ENCODE peak calls at places on chromosome 20, in five cellular contexts. One of them, this sample, is unnamed.

GRCh38 chr20:1809121-1809520 is 86.1 kb upstream of the SIRPA start:
- DNase-seq in dorsolateral prefrontal cortex: no peak
- DNase-seq in type B pancreatic cell: peak
- DNase-seq in cardiac fibroblast: peak
- DNase-seq in HepG2: peak
- DNase-seq in this sample: peak

GRCh38 chr20:25071722-25072121 is 10.2 kb downstream of the VSX1 start:
- DNase-seq in dorsolateral prefrontal cortex: no peak
- DNase-seq in type B pancreatic cell: peak
- DNase-seq in cardiac fibroblast: no peak
- DNase-seq in HepG2: peak
- DNase-seq in this sample: no peak

GRCh38 chr20:8153281-8153908 is 21.3 kb downstream of the PLCB1 start:
- DNase-seq in dorsolateral prefrontal cortex: no peak
- DNase-seq in type B pancreatic cell: no peak
- DNase-seq in cardiac fibroblast: peak
- DNase-seq in HepG2: no peak
- DNase-seq in this sample: no peak

GRCh38 chr20:17671051-17671450 is 11.0 kb downstream of the RRBP1 start:
- DNase-seq in dorsolateral prefrontal cortex: no peak
- DNase-seq in type B pancreatic cell: no peak
- DNase-seq in cardiac fibroblast: no peak
- DNase-seq in HepG2: no peak
- DNase-seq in this sample: no peak

GRCh38 chr20:37911838-37912273 is 8.9 kb downstream of the VSTM2L start:
- DNase-seq in dorsolateral prefrontal cortex: peak
- DNase-seq in type B pancreatic cell: no peak
- DNase-seq in cardiac fibroblast: peak
- DNase-seq in HepG2: no peak
- DNase-seq in this sample: no peak

GRCh38 chr20:7347409-7347808 is 579.9 kb downstream of the BMP2 start:
- DNase-seq in dorsolateral prefrontal cortex: no peak
- DNase-seq in type B pancreatic cell: no peak
- DNase-seq in cardiac fibroblast: no peak
- DNase-seq in HepG2: no peak
- DNase-seq in this sample: no peak

GRCh38 chr20:8744228-8744844 is 324.6 kb upstream of the PLCB4 start:
- DNase-seq in dorsolateral prefrontal cortex: no peak
- DNase-seq in type B pancreatic cell: no peak
- DNase-seq in cardiac fibroblast: peak
- DNase-seq in HepG2: no peak
- DNase-seq in this sample: no peak

GRCh38 chr20:4067600-4068261 is 52.4 kb upstream of the RNF24 start:
- DNase-seq in dorsolateral prefrontal cortex: no peak
- DNase-seq in type B pancreatic cell: no peak
- DNase-seq in cardiac fibroblast: peak
- DNase-seq in HepG2: no peak
- DNase-seq in this sample: no peak

GRCh38 chr20:32019156-32019510 is 8.9 kb downstream of the CCM2L start:
- DNase-seq in dorsolateral prefrontal cortex: no peak
- DNase-seq in type B pancreatic cell: no peak
- DNase-seq in cardiac fibroblast: no peak
- DNase-seq in HepG2: no peak
- DNase-seq in this sample: no peak

GRCh38 chr20:53061305-53061704 is 89.1 kb downstream of the TSHZ2 start:
- DNase-seq in dorsolateral prefrontal cortex: no peak
- DNase-seq in type B pancreatic cell: no peak
- DNase-seq in cardiac fibroblast: no peak
- DNase-seq in HepG2: no peak
- DNase-seq in this sample: peak

GRCh38 chr20:21435576-21435975 is 38.2 kb upstream of the NKX2-4 start:
- DNase-seq in dorsolateral prefrontal cortex: no peak
- DNase-seq in type B pancreatic cell: no peak
- DNase-seq in cardiac fibroblast: no peak
- DNase-seq in HepG2: no peak
- DNase-seq in this sample: no peak

GRCh38 chr20:15613530-15613929 is 959.7 kb downstream of the KIF16B start:
- DNase-seq in dorsolateral prefrontal cortex: no peak
- DNase-seq in type B pancreatic cell: no peak
- DNase-seq in cardiac fibroblast: peak
- DNase-seq in HepG2: no peak
- DNase-seq in this sample: no peak

GRCh38 chr20:14924433-14924832 is 587.0 kb upstream of the FLRT3 start:
- DNase-seq in dorsolateral prefrontal cortex: no peak
- DNase-seq in type B pancreatic cell: no peak
- DNase-seq in cardiac fibroblast: no peak
- DNase-seq in HepG2: no peak
- DNase-seq in this sample: no peak

GRCh38 chr20:53282217-53282955 is 310.2 kb downstream of the TSHZ2 start:
- DNase-seq in dorsolateral prefrontal cortex: no peak
- DNase-seq in type B pancreatic cell: no peak
- DNase-seq in cardiac fibroblast: no peak
- DNase-seq in HepG2: no peak
- DNase-seq in this sample: no peak

GRCh38 chr20:3733119-3733995 is 872 bp downstream of the HSPA12B start:
- DNase-seq in dorsolateral prefrontal cortex: no peak
- DNase-seq in type B pancreatic cell: no peak
- DNase-seq in cardiac fibroblast: no peak
- DNase-seq in HepG2: no peak
- DNase-seq in this sample: no peak

GRCh38 chr20:14821251-14821650 is 483.8 kb upstream of the FLRT3 start:
- DNase-seq in dorsolateral prefrontal cortex: no peak
- DNase-seq in type B pancreatic cell: no peak
- DNase-seq in cardiac fibroblast: no peak
- DNase-seq in HepG2: no peak
- DNase-seq in this sample: no peak

GRCh38 chr20:62141397-62142251 is 1.6 kb downstream of the PSMA7 start:
- DNase-seq in dorsolateral prefrontal cortex: no peak
- DNase-seq in type B pancreatic cell: no peak
- DNase-seq in cardiac fibroblast: peak
- DNase-seq in HepG2: peak
- DNase-seq in this sample: no peak

GRCh38 chr20:23294166-23294565 is 56.4 kb upstream of the NXT1 start:
- DNase-seq in dorsolateral prefrontal cortex: no peak
- DNase-seq in type B pancreatic cell: no peak
- DNase-seq in cardiac fibroblast: no peak
- DNase-seq in HepG2: no peak
- DNase-seq in this sample: no peak

GRCh38 chr20:37095609-37096414 is at the start of gene RBL1:
- DNase-seq in dorsolateral prefrontal cortex: peak
- DNase-seq in type B pancreatic cell: peak
- DNase-seq in cardiac fibroblast: peak
- DNase-seq in HepG2: peak
- DNase-seq in this sample: peak

GRCh38 chr20:9503530-9504251 is 10.7 kb upstream of the LAMP5 start:
- DNase-seq in dorsolateral prefrontal cortex: no peak
- DNase-seq in type B pancreatic cell: no peak
- DNase-seq in cardiac fibroblast: no peak
- DNase-seq in HepG2: no peak
- DNase-seq in this sample: peak

DNA sequence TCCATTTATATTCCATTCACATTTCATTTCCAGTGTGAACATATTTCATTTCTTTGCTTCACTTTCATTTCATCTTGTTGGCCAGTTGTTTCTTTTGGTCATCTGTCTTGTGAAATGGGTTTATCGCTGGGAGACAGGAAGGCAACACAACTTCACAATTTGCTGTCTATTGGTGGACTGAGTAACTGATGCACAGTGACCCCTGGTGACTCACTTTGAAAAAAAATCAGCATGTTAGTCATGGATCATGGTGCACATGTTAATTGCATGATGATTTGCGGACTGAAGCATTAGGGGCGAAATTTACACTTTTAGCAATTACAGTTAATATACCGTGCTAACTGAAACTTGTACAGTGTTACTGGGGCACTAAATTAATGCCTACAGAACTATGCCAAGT is 37.1 kb downstream of the SLC24A3 start:
- DNase-seq in dorsolateral prefrontal cortex: no peak
- DNase-seq in type B pancreatic cell: no peak
- DNase-seq in cardiac fibroblast: peak
- DNase-seq in HepG2: no peak
- DNase-seq in this sample: peak
- TF ChIP-seq CTCF in dorsolateral prefrontal cortex: no peak
- TF ChIP-seq CTCF in type B pancreatic cell: no peak
- TF ChIP-seq CTCF in cardiac fibroblast: no peak
- TF ChIP-seq CTCF in HepG2: peak
- TF ChIP-seq CTCF in this sample: no peak

GRCh38 chr20:45313943-45314342 is 5.8 kb upstream of the MATN4 start:
- DNase-seq in dorsolateral prefrontal cortex: no peak
- DNase-seq in type B pancreatic cell: no peak
- DNase-seq in cardiac fibroblast: no peak
- DNase-seq in HepG2: no peak
- DNase-seq in this sample: no peak

GRCh38 chr20:45313065-45313695 is 5.1 kb upstream of the MATN4 start:
- DNase-seq in dorsolateral prefrontal cortex: no peak
- DNase-seq in type B pancreatic cell: no peak
- DNase-seq in cardiac fibroblast: no peak
- DNase-seq in HepG2: no peak
- DNase-seq in this sample: no peak

GRCh38 chr20:45309075-45309474 is 976 bp upstream of the MATN4 start:
- DNase-seq in dorsolateral prefrontal cortex: no peak
- DNase-seq in type B pancreatic cell: no peak
- DNase-seq in cardiac fibroblast: no peak
- DNase-seq in HepG2: no peak
- DNase-seq in this sample: no peak

GRCh38 chr20:45312241-45312640 is 4.1 kb upstream of the MATN4 start:
- DNase-seq in dorsolateral prefrontal cortex: no peak
- DNase-seq in type B pancreatic cell: no peak
- DNase-seq in cardiac fibroblast: no peak
- DNase-seq in HepG2: no peak
- DNase-seq in this sample: no peak

DNA sequence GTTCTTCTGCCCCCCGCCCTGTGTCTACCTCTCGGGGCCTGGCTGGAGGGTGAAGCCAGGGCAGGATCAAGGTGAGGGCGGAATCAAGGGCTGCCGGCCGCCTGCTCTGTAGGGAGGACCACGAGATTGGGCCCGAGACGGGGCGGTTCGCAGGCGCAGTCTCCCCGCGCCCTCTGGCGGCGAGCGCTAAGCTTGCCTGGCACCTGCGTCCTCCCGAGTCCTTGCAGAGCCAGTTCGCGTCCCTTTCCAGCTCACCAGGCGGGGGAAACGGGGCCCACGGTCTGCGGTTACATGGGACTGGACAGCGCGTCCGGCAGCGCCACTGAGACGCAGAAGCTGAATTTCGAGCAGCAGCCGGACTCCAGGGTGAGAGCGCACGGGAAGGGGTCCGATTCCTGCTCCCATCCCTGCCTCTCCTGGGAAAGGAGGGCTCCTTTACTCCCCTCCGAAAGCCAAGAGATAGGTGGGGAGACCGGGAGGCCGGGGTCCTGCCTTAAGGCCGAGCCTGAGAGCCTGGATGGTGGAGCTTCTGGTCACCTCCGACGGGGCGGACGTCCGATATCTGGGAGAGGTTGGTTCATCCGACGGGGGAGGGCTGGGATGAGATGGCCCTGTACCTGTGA is 3.6 kb upstream of the MATN4 start:
- DNase-seq in dorsolateral prefrontal cortex: no peak
- DNase-seq in type B pancreatic cell: peak
- DNase-seq in cardiac fibroblast: peak
- DNase-seq in HepG2: peak
- DNase-seq in this sample: no peak
- TF ChIP-seq CTCF in dorsolateral prefrontal cortex: peak
- TF ChIP-seq CTCF in type B pancreatic cell: peak
- TF ChIP-seq CTCF in cardiac fibroblast: peak
- TF ChIP-seq CTCF in HepG2: peak
- TF ChIP-seq CTCF in this sample: peak

DNA sequence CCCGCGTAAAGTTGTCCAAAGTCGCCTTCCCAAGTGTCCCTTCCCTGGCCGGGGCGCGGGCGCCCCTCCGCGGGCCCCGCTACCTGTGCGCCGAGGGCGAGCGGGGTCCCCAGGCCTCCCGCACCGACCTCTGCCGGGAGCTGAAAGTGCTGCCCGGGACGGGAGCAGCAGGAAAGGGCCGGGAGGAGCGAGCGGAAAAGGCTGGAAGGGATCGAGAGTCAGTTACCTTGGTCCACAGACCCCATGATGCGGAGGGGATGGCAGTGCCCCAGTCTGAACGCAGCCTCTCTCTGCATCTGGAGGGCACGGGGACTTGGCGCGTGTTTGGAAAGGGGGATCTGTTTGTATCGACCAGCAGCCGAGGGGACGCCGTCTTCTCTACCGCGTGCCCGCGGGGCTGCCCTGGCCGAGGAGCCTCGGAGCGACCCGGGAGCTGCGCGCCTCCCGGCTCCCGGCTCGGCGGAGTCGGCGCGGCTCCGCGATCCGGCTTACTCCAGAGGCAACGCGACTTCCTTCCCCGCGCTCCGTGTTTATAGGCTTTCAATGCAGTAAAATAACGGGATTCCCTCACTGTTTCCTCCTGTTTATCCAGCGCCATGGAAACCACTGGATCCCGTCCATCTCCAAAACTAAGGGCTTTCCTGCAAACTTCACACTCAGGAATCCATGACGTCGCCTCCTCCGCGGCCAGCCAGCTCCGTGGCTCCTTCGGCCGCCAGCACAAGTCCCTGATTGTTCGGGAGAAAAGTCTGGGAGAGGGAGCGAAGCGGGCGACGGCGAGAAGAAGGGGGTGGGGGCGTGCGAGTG is 20.0 kb upstream of the NFATC2 start:
- DNase-seq in dorsolateral prefrontal cortex: no peak
- DNase-seq in type B pancreatic cell: peak
- DNase-seq in cardiac fibroblast: peak
- DNase-seq in HepG2: no peak
- DNase-seq in this sample: peak
- TF ChIP-seq CTCF in dorsolateral prefrontal cortex: no peak
- TF ChIP-seq CTCF in type B pancreatic cell: no peak
- TF ChIP-seq CTCF in cardiac fibroblast: no peak
- TF ChIP-seq CTCF in HepG2: peak
- TF ChIP-seq CTCF in this sample: peak

GRCh38 chr20:59992531-59992930 is 34.3 kb downstream of the CDH26 start:
- DNase-seq in dorsolateral prefrontal cortex: no peak
- DNase-seq in type B pancreatic cell: no peak
- DNase-seq in cardiac fibroblast: no peak
- DNase-seq in HepG2: no peak
- DNase-seq in this sample: no peak
- TF ChIP-seq CTCF in dorsolateral prefrontal cortex: peak
- TF ChIP-seq CTCF in type B pancreatic cell: no peak
- TF ChIP-seq CTCF in cardiac fibroblast: no peak
- TF ChIP-seq CTCF in HepG2: no peak
- TF ChIP-seq CTCF in this sample: no peak

This sample was measured in esophagus muscularis mucosa.